ENCODE peak calls at places on chromosome 3, in six cellular contexts. J, Z, H, Y, F and C are unnamed samples.

GRCh38 chr3:13483286-13483685 is 3.2 kb downstream of the HDAC11 start:
- DNase-seq in J (no peak), Z (peak; percentile 37), H (no peak), Y (peak; percentile 44), F (no peak), C (no peak)

GRCh38 chr3:83946554-83946953 is 1012.2 kb upstream of the CADM2 start:
- DNase-seq in J (no peak), Z (no peak), H (no peak), Y (no peak), F (no peak), C (no peak)

GRCh38 chr3:195696632-195697278 is 24.0 kb upstream of the MUC20 start:
- DNase-seq in J (no peak), Z (no peak), H (no peak), Y (no peak), F (no peak), C (peak; percentile 85)

GRCh38 chr3:118636841-118637240 is 397.8 kb downstream of the IGSF11 start:
- DNase-seq in J (no peak), Z (no peak), H (no peak), Y (no peak), F (no peak), C (no peak)

GRCh38 chr3:99925584-99925983 is 107.9 kb downstream of the CMSS1 start:
- DNase-seq in J (peak; percentile 53), Z (peak; percentile 62), H (no peak), Y (no peak), F (peak; percentile 70), C (peak; percentile 89)

GRCh38 chr3:125211523-125212095 is 939 bp downstream of the SLC12A8 start:
- DNase-seq in J (no peak), Z (no peak), H (no peak), Y (no peak), F (no peak), C (no peak)

GRCh38 chr3:171833006-171833405 is 10.1 kb upstream of the TMEM212 start:
- DNase-seq in J (no peak), Z (no peak), H (no peak), Y (no peak), F (no peak), C (no peak)

GRCh38 chr3:43388909-43389308 is 102.6 kb downstream of the SNRK start:
- DNase-seq in J (no peak), Z (no peak), H (no peak), Y (no peak), F (no peak), C (no peak)

GRCh38 chr3:17183951-17184550 is 299.3 kb downstream of the PLCL2 start:
- DNase-seq in J (no peak), Z (no peak), H (no peak), Y (no peak), F (peak; percentile 38), C (no peak)

GRCh38 chr3:182509312-182509711 is 284.0 kb upstream of the ATP11B start:
- DNase-seq in J (no peak), Z (no peak), H (no peak), Y (no peak), F (no peak), C (no peak)

GRCh38 chr3:185724761-185725160 is 100.1 kb downstream of the IGF2BP2 start:
- DNase-seq in J (peak; percentile 53), Z (no peak), H (no peak), Y (no peak), F (peak; percentile 65), C (no peak)

GRCh38 chr3:184574552-184575430 is 13.2 kb downstream of the EPHB3 start:
- DNase-seq in J (no peak), Z (no peak), H (no peak), Y (no peak), F (no peak), C (no peak)

GRCh38 chr3:61788623-61789507 is 227.5 kb downstream of the PTPRG start:
- DNase-seq in J (no peak), Z (no peak), H (no peak), Y (no peak), F (no peak), C (no peak)

GRCh38 chr3:22568285-22568684 is 634.8 kb upstream of the UBE2E2 start:
- DNase-seq in J (no peak), Z (no peak), H (no peak), Y (no peak), F (no peak), C (no peak)

GRCh38 chr3:123503200-123503599 is 54.3 kb upstream of the ADCY5 start:
- DNase-seq in J (no peak), Z (no peak), H (no peak), Y (no peak), F (no peak), C (no peak)

GRCh38 chr3:41301548-41301947 is 102.2 kb downstream of the CTNNB1 start:
- DNase-seq in J (no peak), Z (no peak), H (no peak), Y (no peak), F (no peak), C (no peak)

GRCh38 chr3:54193093-54193492 is 70.7 kb downstream of the CACNA2D3 start:
- DNase-seq in J (no peak), Z (no peak), H (no peak), Y (no peak), F (no peak), C (no peak)

GRCh38 chr3:49805367-49805782 is 2.3 kb downstream of the INKA1 start:
- DNase-seq in J (peak; percentile 45), Z (peak; percentile 79), H (peak; percentile 50), Y (peak; percentile 94), F (peak; percentile 88), C (peak; percentile 42)

GRCh38 chr3:186083746-186084145 is 25.1 kb downstream of the ETV5 start:
- DNase-seq in J (no peak), Z (no peak), H (no peak), Y (no peak), F (no peak), C (no peak)

GRCh38 chr3:34882764-34883163 is 756.6 kb upstream of the ARPP21 start:
- DNase-seq in J (peak; percentile 18), Z (no peak), H (no peak), Y (no peak), F (no peak), C (no peak)

GRCh38 chr3:135989247-135989646 is 23.7 kb downstream of the PPP2R3A start:
- DNase-seq in J (no peak), Z (no peak), H (no peak), Y (no peak), F (no peak), C (no peak)

GRCh38 chr3:56783644-56784451 is 17.9 kb downstream of the ARHGEF3 start:
- DNase-seq in J (peak; percentile 61), Z (peak; percentile 72), H (peak; percentile 40), Y (no peak), F (peak; percentile 88), C (peak; percentile 85)

GRCh38 chr3:115590873-115591272 is 32.4 kb upstream of the GAP43 start:
- DNase-seq in J (no peak), Z (no peak), H (no peak), Y (no peak), F (no peak), C (no peak)

GRCh38 chr3:8532251-8532831 is 30.7 kb downstream of the LMCD1 start:
- DNase-seq in J (peak; percentile 66), Z (no peak), H (no peak), Y (peak; percentile 62), F (peak; percentile 73), C (no peak)

GRCh38 chr3:194496217-194496881 is 9.5 kb upstream of the ATP13A3 start:
- DNase-seq in J (no peak), Z (no peak), H (no peak), Y (no peak), F (no peak), C (no peak)

GRCh38 chr3:45927881-45928280 is 15.4 kb upstream of the CXCR6 start:
- DNase-seq in J (no peak), Z (no peak), H (no peak), Y (no peak), F (peak; percentile 12), C (no peak)

GRCh38 chr3:139934557-139935070 is 371 bp upstream of the CLSTN2 start:
- DNase-seq in J (peak; percentile 55), Z (peak; percentile 46), H (no peak), Y (peak; percentile 82), F (peak; percentile 15), C (peak; percentile 82)

GRCh38 chr3:127856801-127857200 is 34.5 kb upstream of the MGLL start:
- DNase-seq in J (no peak), Z (no peak), H (no peak), Y (no peak), F (no peak), C (no peak)

GRCh38 chr3:150828997-150829396 is 66.0 kb upstream of the SIAH2 start:
- DNase-seq in J (no peak), Z (no peak), H (no peak), Y (no peak), F (no peak), C (no peak)
- TF ChIP-seq CTCF in J (no peak), Z (no peak), H (no peak), Y (no peak), F (no peak), C (no peak)

DNA sequence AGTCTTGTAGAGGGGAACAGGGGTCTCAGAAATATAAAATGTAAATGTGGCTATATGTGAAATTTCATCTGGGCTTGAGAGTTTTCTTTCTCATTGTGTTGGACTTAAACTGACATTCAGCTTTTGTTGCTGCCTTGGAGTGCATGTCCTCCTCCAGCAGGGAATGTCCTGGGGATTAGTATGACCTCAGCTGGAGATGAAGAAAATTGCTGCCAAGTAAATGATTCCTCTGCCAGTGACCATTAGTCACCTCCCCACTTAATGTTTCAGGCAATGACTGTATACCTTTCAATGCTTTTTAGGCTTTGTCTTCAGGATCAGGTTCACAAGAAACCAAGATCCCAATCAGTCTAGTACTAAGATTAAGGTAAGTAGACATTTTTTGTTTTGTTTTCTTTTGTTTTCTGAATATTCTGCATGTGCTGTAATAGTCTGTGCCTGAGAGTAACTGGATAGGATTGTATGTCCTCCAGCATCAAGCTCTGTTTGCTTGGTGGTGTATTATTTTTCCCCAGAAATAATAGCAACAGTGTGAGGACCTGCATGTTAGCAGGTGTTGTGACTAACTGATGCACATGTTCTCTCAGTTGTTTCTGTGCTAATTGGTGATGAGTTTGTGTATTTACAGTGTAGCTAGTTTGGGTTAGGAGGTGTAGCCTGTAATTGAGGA is 18.1 kb upstream of the SLC22A13 start:
- DNase-seq in J (peak; percentile 80), Z (no peak), H (no peak), Y (no peak), F (peak; percentile 88), C (no peak)
- TF ChIP-seq CTCF in J (peak; percentile 67), Z (no peak), H (no peak), Y (no peak), F (peak; percentile 51), C (no peak)

DNA sequence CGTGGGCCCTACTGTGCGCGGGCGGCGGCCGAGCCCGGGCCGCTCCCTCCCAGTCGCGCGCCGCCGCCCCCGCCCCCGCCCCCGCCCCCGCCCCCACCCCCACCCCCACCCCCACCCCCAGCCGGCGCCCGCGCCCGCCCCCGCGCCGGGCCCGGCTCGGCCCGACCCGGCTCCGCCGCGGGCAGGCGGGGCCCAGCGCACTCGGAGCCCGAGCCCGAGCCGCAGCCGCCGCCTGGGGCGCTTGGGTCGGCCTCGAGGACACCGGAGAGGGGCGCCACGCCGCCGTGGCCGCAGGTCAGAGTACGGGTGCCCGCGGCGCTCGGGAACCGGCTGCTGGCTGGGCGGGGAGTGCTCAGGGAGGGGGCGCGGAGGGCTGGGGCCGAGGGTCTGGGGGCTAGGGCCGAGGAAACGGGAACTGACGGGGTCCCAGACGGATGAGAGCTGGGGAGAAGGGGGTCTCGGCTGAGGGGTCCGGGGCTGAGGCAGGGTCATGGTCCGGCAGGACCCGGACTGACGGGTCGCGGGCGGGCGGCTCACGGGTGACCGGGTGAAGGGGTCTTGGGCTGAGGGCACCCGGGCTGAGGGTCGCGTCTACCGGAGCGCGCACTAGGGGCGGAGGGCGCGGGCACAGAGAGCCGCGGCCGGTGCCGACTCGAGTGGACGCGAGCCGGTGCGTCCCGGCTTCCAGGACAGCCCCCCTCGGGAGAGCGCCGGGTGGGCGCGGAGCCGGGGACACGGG is 974 bp upstream of the PPARG start:
- DNase-seq in J (no peak), Z (peak; percentile 70), H (no peak), Y (peak; percentile 60), F (peak; percentile 47), C (peak; percentile 92)
- TF ChIP-seq CTCF in J (no peak), Z (no peak), H (no peak), Y (no peak), F (no peak), C (no peak)

GRCh38 chr3:119808244-119808643 is 26.3 kb downstream of the NR1I2 start:
- DNase-seq in J (no peak), Z (no peak), H (no peak), Y (no peak), F (no peak), C (no peak)
- TF ChIP-seq CTCF in J (peak; percentile 6), Z (no peak), H (no peak), Y (no peak), F (no peak), C (no peak)